ENCODE peak calls at places on chromosomes 4 and X, in seven cellular contexts. S, D, Q, K, T, G and P are unnamed samples. For H3K4me1, the result is how much of the 10 kb centered on the place peaks cover.

GRCh38 chr4:6901669-6902317 is 7.8 kb upstream of the TBC1D14 start:
- DNase-seq in S (no peak), D (no peak), Q (no peak), K (peak), T (no peak), G (no peak), P (no peak)

GRCh38 chrX:150683536-150684146 is 9.6 kb upstream of the MTMR1 start:
- DNase-seq in S (no peak), D (peak), Q (no peak), K (no peak), T (no peak), G (no peak), P (no peak)

GRCh38 chrX:7614616-7615015 is 228.4 kb upstream of the VCX start:
- DNase-seq in S (no peak), D (no peak), Q (no peak), K (no peak), T (no peak), G (no peak), P (no peak)

GRCh38 chr4:3256230-3257124 is 7.5 kb downstream of the MSANTD1 start:
- DNase-seq in S (no peak), D (no peak), Q (no peak), K (no peak), T (no peak), G (no peak), P (no peak)

GRCh38 chr4:158356331-158356730 is 146.0 kb downstream of the TMEM144 start:
- DNase-seq in S (no peak), D (no peak), Q (no peak), K (no peak), T (no peak), G (no peak), P (no peak)

GRCh38 chrX:80174925-80175574 is 160.5 kb downstream of the TBX22 start:
- DNase-seq in S (no peak), D (no peak), Q (peak), K (peak), T (peak), G (no peak), P (no peak)

GRCh38 chr4:140718240-140718639 is 37.9 kb downstream of the TBC1D9 start:
- DNase-seq in S (no peak), D (no peak), Q (no peak), K (no peak), T (no peak), G (no peak), P (no peak)

GRCh38 chr4:143386812-143387211 is 50.1 kb downstream of the GAB1 start:
- DNase-seq in S (no peak), D (no peak), Q (no peak), K (no peak), T (no peak), G (no peak), P (no peak)

GRCh38 chr4:3518941-3519340 is 13.3 kb downstream of the LRPAP1 start:
- DNase-seq in S (no peak), D (no peak), Q (no peak), K (no peak), T (no peak), G (no peak), P (no peak)

GRCh38 chrX:26778320-26778888 is 562.4 kb downstream of the MAGEB5 start:
- DNase-seq in S (no peak), D (no peak), Q (no peak), K (no peak), T (no peak), G (no peak), P (peak)

GRCh38 chrX:2666491-2666890 is 24.6 kb upstream of the CD99 start:
- DNase-seq in S (no peak), D (no peak), Q (no peak), K (no peak), T (no peak), G (no peak), P (no peak)

GRCh38 chrX:111095974-111096870 is at the start of gene PAK3:
- DNase-seq in S (peak), D (no peak), Q (no peak), K (peak), T (peak), G (no peak), P (no peak)

GRCh38 chr4:186486172-186486571 is 69.2 kb downstream of the MTNR1A start:
- DNase-seq in S (no peak), D (no peak), Q (no peak), K (peak), T (no peak), G (no peak), P (no peak)

DNA sequence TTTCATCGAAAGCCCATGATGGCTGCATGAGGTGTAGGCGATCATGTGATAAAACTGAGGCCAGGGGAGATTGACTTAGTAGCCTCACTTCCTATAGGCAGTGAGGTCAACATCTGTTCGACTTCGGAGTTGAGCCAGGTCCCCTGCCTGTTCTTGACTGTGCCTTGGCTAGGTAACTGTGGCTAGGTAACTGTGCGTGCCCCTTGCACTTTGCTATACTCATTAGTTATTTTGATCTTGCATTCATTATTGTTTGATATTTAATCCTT is 55.0 kb downstream of the CLDN34 start:
- DNase-seq in S (no peak), D (no peak), Q (no peak), K (no peak), T (no peak), G (no peak), P (no peak)
- H3K4me1 ChIP-seq in S (under half), D (half or more), Q (under half), K (under half), T (half or more), G (under half), P (under half)

GRCh38 chrX:49673394-49673793 is 22.4 kb downstream of the PAGE1 start:
- DNase-seq in S (no peak), D (no peak), Q (no peak), K (no peak), T (no peak), G (no peak), P (no peak)
- H3K27ac ChIP-seq in S (no peak), D (no peak), Q (no peak), K (no peak), T (no peak), G (no peak), P (no peak)

DNA sequence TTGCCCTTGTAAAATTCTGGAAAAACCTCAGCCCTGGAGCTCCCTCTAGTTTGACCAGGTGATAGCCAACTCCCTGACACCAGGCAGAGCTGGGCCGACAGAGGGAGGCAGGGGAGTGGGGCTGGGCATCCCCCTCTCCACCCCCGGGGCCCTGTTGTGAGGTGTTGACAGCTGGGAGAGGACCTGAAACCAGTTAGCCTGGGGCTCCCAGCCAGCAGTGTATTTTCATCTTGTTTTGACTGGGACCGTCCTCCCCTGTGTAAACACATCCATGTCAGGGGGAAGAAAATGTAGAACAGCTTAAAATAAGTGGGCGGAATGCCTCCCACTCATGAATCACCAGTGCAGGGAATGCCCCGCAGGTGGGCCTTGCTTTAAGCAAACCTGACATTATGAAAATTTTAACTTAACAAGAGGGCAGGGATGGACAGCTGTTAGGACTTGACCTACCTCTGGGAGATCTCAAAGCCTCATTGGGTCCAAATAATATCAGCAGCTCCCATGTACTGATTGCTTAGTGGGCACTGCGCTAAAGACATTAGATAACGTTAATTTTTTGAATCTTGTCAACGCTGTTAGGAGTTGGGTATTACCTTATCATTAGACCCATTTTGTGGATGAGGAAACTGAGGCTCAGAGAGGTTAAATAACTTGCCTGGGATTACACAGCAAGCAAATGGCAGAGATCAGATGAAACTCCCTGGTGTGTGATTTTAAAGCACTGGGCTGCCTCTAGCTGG is 45.9 kb downstream of the TSC22D3 start:
- DNase-seq in S (no peak), D (no peak), Q (no peak), K (peak), T (peak), G (no peak), P (no peak)
- H3K4me1 ChIP-seq in S (under half), D (half or more), Q (under half), K (under half), T (half or more), G (half or more), P (under half)

GRCh38 chr4:42637861-42638260 is 19.0 kb downstream of the ATP8A1 start:
- DNase-seq in S (no peak), D (no peak), Q (no peak), K (no peak), T (no peak), G (no peak), P (no peak)
- H3K27ac ChIP-seq in S (no peak), D (no peak), Q (no peak), K (no peak), T (no peak), G (no peak), P (no peak)

DNA sequence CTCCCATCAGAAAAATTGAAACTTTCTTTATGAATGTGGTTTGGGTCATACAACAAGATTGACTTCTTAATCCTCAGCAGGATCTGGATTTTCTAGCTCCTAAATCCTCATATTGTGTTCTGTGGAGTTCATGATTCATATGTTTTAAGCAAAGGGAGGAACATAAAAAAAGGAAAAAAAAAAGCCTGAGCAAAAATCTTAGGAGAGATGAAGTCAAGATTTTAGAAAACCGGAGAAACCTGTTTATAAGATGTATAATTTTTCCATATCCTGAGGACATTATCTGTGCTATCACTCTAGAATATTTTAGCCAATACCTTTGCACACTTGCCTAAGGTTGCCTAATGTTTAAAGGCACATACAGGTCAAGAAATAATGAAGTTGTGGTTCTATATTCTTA is 7.0 kb upstream of the EREG start:
- DNase-seq in S (no peak), D (no peak), Q (no peak), K (no peak), T (no peak), G (no peak), P (no peak)
- H3K4me1 ChIP-seq in S (under half), D (under half), Q (under half), K (under half), T (under half), G (under half), P (under half)

GRCh38 chr4:121057466-121057911 is 14.8 kb downstream of the NDNF start:
- DNase-seq in S (no peak), D (no peak), Q (no peak), K (peak), T (peak), G (no peak), P (no peak)
- H3K27ac ChIP-seq in S (no peak), D (no peak), Q (no peak), K (peak), T (peak), G (no peak), P (no peak)

DNA sequence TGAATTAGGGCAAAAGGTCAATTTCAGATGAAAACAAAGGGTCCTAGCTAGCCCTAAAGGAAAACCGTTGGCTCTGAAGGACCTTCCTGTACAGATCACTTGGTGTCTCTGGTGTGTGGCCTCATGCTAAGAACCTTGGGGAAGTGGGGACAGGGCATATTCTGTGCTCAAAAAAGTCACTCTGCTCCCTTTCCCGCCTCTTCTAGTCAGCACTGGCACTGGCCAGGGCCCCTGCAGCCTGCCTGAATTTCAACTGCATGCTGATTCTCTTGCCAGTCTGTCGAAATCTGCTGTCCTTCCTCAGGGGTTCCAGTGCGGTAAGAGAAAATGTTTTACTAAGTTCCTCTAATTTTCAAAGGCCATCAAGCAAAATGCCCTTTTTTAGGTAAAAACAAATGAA is 3.4 kb downstream of the CYBB start:
- DNase-seq in S (no peak), D (no peak), Q (no peak), K (peak), T (no peak), G (no peak), P (no peak)
- H3K4me1 ChIP-seq in S (under half), D (under half), Q (under half), K (under half), T (under half), G (under half), P (under half)

DNA sequence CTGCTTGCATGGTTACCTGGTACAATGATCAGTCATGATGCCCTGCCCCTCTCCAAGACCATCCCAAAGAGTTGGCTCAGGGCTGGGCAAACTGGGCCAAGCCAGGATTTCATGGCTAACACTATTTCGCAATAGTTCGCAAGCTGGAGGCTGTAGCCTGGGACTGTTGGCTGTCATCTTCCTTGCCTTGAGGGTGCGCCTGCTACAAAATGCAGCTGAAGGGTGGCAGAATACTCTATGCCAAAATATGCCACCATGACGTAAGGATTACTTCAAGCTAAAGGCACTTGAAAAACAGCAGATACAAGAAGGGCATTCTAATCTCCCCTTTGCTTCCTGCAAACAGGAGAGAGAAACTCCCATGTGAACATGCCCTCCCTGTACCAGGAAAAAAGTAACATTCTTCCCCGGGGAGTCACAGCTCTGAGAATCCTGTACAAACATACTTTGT is 21.0 kb downstream of the SAT1 start:
- DNase-seq in S (no peak), D (peak), Q (peak), K (peak), T (peak), G (no peak), P (no peak)
- H3K27ac ChIP-seq in S (no peak), D (peak), Q (peak), K (peak), T (peak), G (no peak), P (no peak)

GRCh38 chrX:53133400-53133799 is 39.5 kb downstream of the KANTR start:
- DNase-seq in S (no peak), D (no peak), Q (no peak), K (no peak), T (no peak), G (no peak), P (no peak)

DNA sequence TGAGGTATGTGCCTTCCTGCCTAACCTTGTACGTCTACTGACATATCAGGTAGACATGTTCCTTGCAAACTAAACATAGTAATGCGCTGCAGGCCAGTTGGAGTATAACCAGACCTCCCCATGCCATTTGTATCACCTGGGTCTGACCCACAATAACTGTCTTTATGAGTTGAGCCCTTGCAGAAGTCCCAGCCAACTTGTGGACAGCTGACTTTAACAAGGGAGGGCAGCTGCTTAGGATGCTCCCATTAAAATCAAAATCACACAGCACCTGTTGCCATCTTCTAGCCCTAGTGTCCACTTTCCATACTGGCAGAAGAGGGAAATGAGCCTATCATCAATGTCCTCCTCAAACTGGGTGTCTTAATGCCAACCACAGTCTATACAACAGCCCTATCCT is 41.6 kb downstream of the KANTR start:
- DNase-seq in S (no peak), D (no peak), Q (no peak), K (no peak), T (no peak), G (no peak), P (no peak)
- H3K4me1 ChIP-seq in S (under half), D (under half), Q (under half), K (under half), T (under half), G (under half), P (under half)